ENCODE peak calls at places on chromosome X, in five cellular contexts. Z, C, E, R and Y are unnamed samples.

GRCh38 chrX:84258708-84259107 is 70.7 kb upstream of the RPS6KA6 start:
- DNase-seq in Z (no peak), C (no peak), E (no peak), R (no peak), Y (no peak)

GRCh38 chrX:107449490-107450175 is at the start of gene FRMPD3:
- DNase-seq in Z (no peak), C (peak; percentile 35), E (no peak), R (no peak), Y (peak; percentile 22)

GRCh38 chrX:13755254-13755653 is 20.7 kb downstream of the OFD1 start:
- DNase-seq in Z (no peak), C (no peak), E (no peak), R (no peak), Y (no peak)

GRCh38 chrX:9501362-9501761 is 36.5 kb downstream of the TBL1X start:
- DNase-seq in Z (no peak), C (no peak), E (no peak), R (no peak), Y (no peak)

GRCh38 chrX:120302434-120302833 is 8.8 kb downstream of the TMEM255A start:
- DNase-seq in Z (no peak), C (no peak), E (no peak), R (no peak), Y (peak; percentile 55)

GRCh38 chrX:15146515-15146914 is 123.4 kb downstream of the ASB9 start:
- DNase-seq in Z (peak; percentile 12), C (peak; percentile 32), E (no peak), R (no peak), Y (peak; percentile 22)

GRCh38 chrX:50941638-50942037 is 31.1 kb downstream of the BMP15 start:
- DNase-seq in Z (no peak), C (no peak), E (no peak), R (no peak), Y (no peak)

GRCh38 chrX:20393944-20394343 is 127.2 kb upstream of the RPS6KA3 start:
- DNase-seq in Z (no peak), C (peak; percentile 66), E (no peak), R (no peak), Y (no peak)

GRCh38 chrX:148457279-148457678 is 43.1 kb upstream of the AFF2 start:
- DNase-seq in Z (no peak), C (no peak), E (no peak), R (no peak), Y (no peak)

GRCh38 chrX:27057883-27058282 is 405.3 kb downstream of the PPP4R3C start:
- DNase-seq in Z (no peak), C (no peak), E (no peak), R (no peak), Y (no peak)

GRCh38 chrX:136750364-136750763 is 30.4 kb downstream of the ARHGEF6 start:
- DNase-seq in Z (no peak), C (no peak), E (no peak), R (no peak), Y (no peak)

GRCh38 chrX:10014462-10015373 is 47.6 kb downstream of the CLDN34 start:
- DNase-seq in Z (peak; percentile 68), C (peak; percentile 92), E (peak; percentile 90), R (no peak), Y (peak; percentile 84)

GRCh38 chrX:131650637-131651410 is 107.0 kb downstream of the OR13H1 start:
- DNase-seq in Z (no peak), C (no peak), E (no peak), R (peak; percentile 5), Y (no peak)

GRCh38 chrX:131649741-131650140 is 105.9 kb downstream of the OR13H1 start:
- DNase-seq in Z (no peak), C (no peak), E (no peak), R (no peak), Y (no peak)
- H3K4me3 ChIP-seq in Z (no peak overlapping the region), C (no peak overlapping the region), E (no peak overlapping the region), R (no peak overlapping the region), Y (no peak overlapping the region)

GRCh38 chrX:24207826-24208225 is 58.3 kb downstream of the ZFX start:
- DNase-seq in Z (no peak), C (peak; percentile 32), E (no peak), R (no peak), Y (no peak)
- H3K36me3 ChIP-seq in Z (peaks cover 49% of the 10 kb centered on the region), C (peaks cover 72% of the 10 kb centered on the region), E (peaks cover 26% of the 10 kb centered on the region), R (peaks cover 1% of the 10 kb centered on the region), Y (peaks cover 11% of the 10 kb centered on the region)

GRCh38 chrX:153932220-153932915 is 2.5 kb downstream of the NAA10 start:
- DNase-seq in Z (no peak), C (no peak), E (no peak), R (no peak), Y (no peak)

GRCh38 chrX:153934473-153935325 is at the start of gene NAA10:
- DNase-seq in Z (no peak), C (peak; percentile 87), E (peak; percentile 72), R (no peak), Y (peak; percentile 88)

GRCh38 chrX:153935326-153935851 is 552 bp upstream of the NAA10 start:
- DNase-seq in Z (no peak), C (no peak), E (peak; percentile 68), R (no peak), Y (no peak)

GRCh38 chrX:153931748-153932147 is 3.1 kb downstream of the NAA10 start:
- DNase-seq in Z (no peak), C (no peak), E (no peak), R (no peak), Y (no peak)

GRCh38 chrX:153933751-153934472 is 925 bp downstream of the NAA10 start:
- DNase-seq in Z (peak; percentile 38), C (peak; percentile 26), E (no peak), R (no peak), Y (no peak)
- H3K4me3 ChIP-seq in Z (peak overlapping the region; percentile 73), C (peak overlapping the region; percentile 93), E (peak overlapping the region; percentile 72), R (peak overlapping the region; percentile 73), Y (peak overlapping the region; percentile 81)

GRCh38 chrX:1417921-1418875 is 26.3 kb upstream of the SLC25A6 start:
- DNase-seq in Z (no peak), C (no peak), E (peak; percentile 55), R (no peak), Y (no peak)
- H3K36me3 ChIP-seq in Z (peaks cover 35% of the 10 kb centered on the region), C (peaks cover 60% of the 10 kb centered on the region), E (peaks cover 77% of the 10 kb centered on the region), R (peaks cover 4% of the 10 kb centered on the region), Y (peaks cover 22% of the 10 kb centered on the region)

DNA sequence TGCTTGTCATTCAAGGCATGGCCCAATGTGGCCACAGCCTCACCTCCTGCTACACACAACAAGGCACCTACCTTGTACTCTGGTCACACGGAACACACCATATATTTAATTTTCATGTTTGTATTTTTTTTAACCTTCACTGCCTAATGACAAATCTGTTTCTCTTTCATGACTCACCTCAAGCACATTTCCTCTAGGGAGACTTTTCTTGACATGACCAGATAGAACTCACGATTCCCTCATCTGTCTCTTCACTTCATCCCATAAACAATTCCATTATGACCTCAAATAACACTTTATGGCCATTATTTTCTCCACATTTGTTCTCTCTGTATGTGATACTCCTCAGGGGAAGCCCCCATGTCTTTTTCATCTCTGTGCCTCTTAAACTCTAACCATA is 11.1 kb downstream of the DRP2 start:
- DNase-seq in Z (peak; percentile 25), C (no peak), E (no peak), R (no peak), Y (no peak)
- H3K4me3 ChIP-seq in Z (no peak overlapping the region), C (no peak overlapping the region), E (no peak overlapping the region), R (no peak overlapping the region), Y (no peak overlapping the region)

GRCh38 chrX:30864383-30864785 is 24.7 kb downstream of the TAB3 start:
- DNase-seq in Z (no peak), C (no peak), E (no peak), R (no peak), Y (no peak)
- H3K36me3 ChIP-seq in Z (no peaks in the 10 kb centered on the region), C (no peaks in the 10 kb centered on the region), E (no peaks in the 10 kb centered on the region), R (no peaks in the 10 kb centered on the region), Y (no peaks in the 10 kb centered on the region)